ENCODE peak calls at places on chromosomes 7 and 10, in seven cellular contexts. R, K, T, Q, W, C and F are unnamed samples.

GRCh38 chr10:10133271-10133670 is 884.4 kb upstream of the CELF2 start:
- DNase-seq in W (no peak), R (no peak), C (no peak), T (no peak), Q (no peak), K (no peak), F (no peak)

GRCh38 chr7:101093907-101094306 is 8.6 kb downstream of the TRIM56 start:
- DNase-seq in K (no peak), R (no peak), W (peak), Q (no peak), C (no peak), T (no peak), F (no peak)

GRCh38 chr10:62738916-62739315 is 65.6 kb upstream of the ADO start:
- DNase-seq in Q (no peak), W (peak), T (no peak), K (no peak), C (no peak), R (no peak), F (no peak)

GRCh38 chr7:92588561-92588960 is 1.6 kb downstream of the FAM133B start:
- DNase-seq in Q (no peak), C (no peak), W (no peak), R (no peak), K (no peak), T (no peak), F (no peak)

GRCh38 chr10:108424656-108425055 is 1260.2 kb upstream of the SORCS1 start:
- DNase-seq in W (peak), K (no peak), C (no peak), T (no peak), Q (no peak), R (no peak), F (no peak)

GRCh38 chr7:99037327-99037940 is 106.5 kb downstream of the SMURF1 start:
- DNase-seq in K (no peak), C (no peak), W (no peak), Q (no peak), R (no peak), T (no peak), F (no peak)

GRCh38 chr10:73953665-73954064 is 42.7 kb downstream of the PLAU start:
- DNase-seq in R (no peak), T (no peak), Q (no peak), C (no peak), W (peak), K (no peak), F (no peak)

GRCh38 chr7:91327341-91327740 is 63.1 kb downstream of the FZD1 start:
- DNase-seq in C (no peak), Q (no peak), R (no peak), K (no peak), W (no peak), T (no peak), F (no peak)

GRCh38 chr7:24865994-24866615 is 108.8 kb upstream of the GSDME start:
- DNase-seq in C (no peak), K (no peak), R (no peak), W (no peak), T (no peak), Q (no peak), F (no peak)

GRCh38 chr10:99329891-99330674 is 927 bp downstream of the CNNM1 start:
- DNase-seq in Q (peak), W (peak), C (no peak), K (no peak), T (no peak), R (peak), F (no peak)

GRCh38 chr10:116718058-116718457 is 24.3 kb downstream of the HSPA12A start:
- DNase-seq in K (no peak), C (no peak), T (no peak), R (no peak), Q (no peak), W (no peak), F (no peak)

GRCh38 chr10:23439452-23439919 is 611 bp downstream of the OTUD1 start:
- DNase-seq in R (no peak), W (peak), C (peak), T (peak), Q (no peak), K (no peak), F (no peak)

GRCh38 chr7:54758702-54759665 is at the start of gene SEC61G:
- DNase-seq in R (peak), Q (peak), K (peak), W (peak), T (peak), C (peak), F (peak)

GRCh38 chr10:7301039-7301768 is 109.6 kb downstream of the SFMBT2 start:
- DNase-seq in T (peak), K (no peak), Q (no peak), R (no peak), C (no peak), W (peak), F (no peak)

GRCh38 chr7:105350906-105351305 is 37.8 kb downstream of the SRPK2 start:
- DNase-seq in Q (no peak), T (no peak), W (no peak), C (no peak), K (no peak), R (no peak), F (no peak)

GRCh38 chr10:75080554-75080953 is 30.9 kb upstream of the SAMD8 start:
- DNase-seq in W (no peak), C (no peak), K (no peak), Q (no peak), R (no peak), T (no peak), F (no peak)

GRCh38 chr10:132916421-132916841 is 25.9 kb downstream of the CFAP46 start:
- DNase-seq in Q (no peak), C (no peak), T (no peak), R (peak), W (no peak), K (no peak), F (no peak)

GRCh38 chr10:74419491-74420466 is 268.8 kb downstream of the ADK start:
- DNase-seq in W (peak), Q (no peak), C (no peak), K (no peak), R (no peak), T (peak), F (no peak)

GRCh38 chr10:110364531-110364937 is 59.8 kb upstream of the SMNDC1 start:
- DNase-seq in T (no peak), C (no peak), R (no peak), W (no peak), K (no peak), Q (no peak), F (no peak)

GRCh38 chr10:24952701-24953349 is 419 bp upstream of the PRTFDC1 start:
- DNase-seq in K (peak), Q (peak), R (peak), T (peak), W (peak), C (peak), F (peak)

GRCh38 chr7:23106801-23107713 is 1.5 kb downstream of the KLHL7 start:
- DNase-seq in R (no peak), C (no peak), T (no peak), W (peak), K (no peak), Q (no peak), F (no peak)

DNA sequence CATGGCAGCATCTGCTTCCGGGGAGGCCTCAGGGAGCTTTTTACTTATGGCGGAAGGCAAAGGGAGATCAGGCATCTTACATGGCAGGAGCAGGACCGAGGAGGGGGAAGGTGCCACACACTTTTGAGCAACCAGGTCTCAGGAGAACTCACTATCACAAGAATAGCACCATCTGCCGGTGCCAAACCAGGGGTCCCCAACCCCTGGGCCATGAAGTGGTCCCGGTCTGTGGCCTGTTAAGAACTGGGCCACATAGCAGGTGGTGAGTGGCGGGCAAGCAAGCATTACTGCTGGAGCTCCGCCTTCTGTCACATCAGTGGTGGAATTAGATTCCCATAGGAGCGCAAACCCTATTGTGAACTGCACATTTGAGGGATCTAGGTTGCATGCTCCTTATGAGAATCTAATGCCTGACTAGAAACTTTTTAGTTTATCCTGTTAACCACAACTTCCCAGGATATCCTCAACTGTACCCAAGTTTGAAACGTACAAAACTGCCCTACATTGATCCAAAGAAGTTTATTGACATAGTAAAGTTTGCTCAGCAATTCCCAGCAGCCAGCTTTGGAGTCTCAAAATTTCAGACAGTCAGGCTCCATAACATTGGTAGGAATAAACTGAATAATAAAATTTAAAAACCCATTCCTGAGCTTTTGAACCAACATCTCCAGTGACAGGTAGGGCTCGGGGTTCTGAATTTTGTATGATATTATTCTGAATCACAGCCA is 228.4 kb upstream of the TAC1 start:
- DNase-seq in Q (no peak), R (no peak), K (no peak), T (no peak), W (no peak), C (no peak), F (no peak)
- TF ChIP-seq CTCF in Q (no peak), R (no peak), K (no peak), T (no peak), W (no peak), C (no peak), F (no peak)

GRCh38 chr7:87784424-87784823 is 91.7 kb downstream of the SLC25A40 start:
- DNase-seq in W (peak), T (no peak), C (no peak), K (no peak), R (no peak), Q (no peak), F (no peak)
- TF ChIP-seq CTCF in W (peak), T (no peak), C (no peak), K (no peak), R (no peak), Q (no peak), F (no peak)

GRCh38 chr10:69703766-69704191 is 73.7 kb downstream of the FAM241B start:
- DNase-seq in R (no peak), W (peak), C (no peak), Q (no peak), K (no peak), T (no peak), F (no peak)
- TF ChIP-seq CTCF in R (no peak), W (no peak), C (no peak), Q (no peak), K (no peak), T (no peak), F (no peak)

GRCh38 chr7:28411876-28412662 is at the start of gene CREB5:
- DNase-seq in T (no peak), C (no peak), K (no peak), Q (no peak), R (no peak), W (peak), F (no peak)
- TF ChIP-seq CTCF in T (peak), C (no peak), K (no peak), Q (peak), R (no peak), W (peak), F (peak)

GRCh38 chr7:79653136-79653631 is 199.7 kb upstream of the MAGI2 start:
- DNase-seq in K (no peak), T (no peak), C (no peak), R (no peak), Q (no peak), W (no peak), F (no peak)
- TF ChIP-seq CTCF in K (no peak), T (no peak), C (no peak), R (no peak), Q (no peak), W (no peak), F (no peak)

GRCh38 chr7:12524794-12525386 is 45.6 kb upstream of the SCIN start:
- DNase-seq in C (no peak), K (no peak), T (peak), Q (no peak), W (peak), R (no peak), F (no peak)
- TF ChIP-seq CTCF in C (peak), K (peak), T (peak), Q (peak), W (peak), R (peak), F (peak)

DNA sequence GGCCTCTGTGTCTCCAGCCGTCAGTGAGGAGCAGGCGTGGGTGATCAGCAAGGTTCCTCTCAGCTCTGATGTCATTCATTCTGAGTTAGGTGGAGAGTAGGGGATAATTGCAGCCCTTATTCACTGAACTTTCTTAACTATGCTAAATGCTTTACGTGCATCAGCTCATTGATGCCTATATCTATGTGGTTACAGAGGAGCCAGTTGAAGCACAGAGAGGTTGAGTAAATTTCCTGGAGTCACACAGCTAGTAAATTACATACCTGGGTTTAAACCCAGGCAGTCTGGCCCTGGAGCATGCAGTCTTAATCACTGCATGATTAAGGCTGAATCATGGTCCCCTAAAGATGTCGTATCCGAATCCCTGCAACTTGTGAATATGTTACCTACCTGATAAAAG is 99.6 kb downstream of the GRK5 start:
- DNase-seq in W (no peak), C (no peak), R (no peak), Q (no peak), K (no peak), T (no peak), F (no peak)
- TF ChIP-seq CTCF in W (no peak), C (no peak), R (no peak), Q (no peak), K (no peak), T (no peak), F (no peak)

DNA sequence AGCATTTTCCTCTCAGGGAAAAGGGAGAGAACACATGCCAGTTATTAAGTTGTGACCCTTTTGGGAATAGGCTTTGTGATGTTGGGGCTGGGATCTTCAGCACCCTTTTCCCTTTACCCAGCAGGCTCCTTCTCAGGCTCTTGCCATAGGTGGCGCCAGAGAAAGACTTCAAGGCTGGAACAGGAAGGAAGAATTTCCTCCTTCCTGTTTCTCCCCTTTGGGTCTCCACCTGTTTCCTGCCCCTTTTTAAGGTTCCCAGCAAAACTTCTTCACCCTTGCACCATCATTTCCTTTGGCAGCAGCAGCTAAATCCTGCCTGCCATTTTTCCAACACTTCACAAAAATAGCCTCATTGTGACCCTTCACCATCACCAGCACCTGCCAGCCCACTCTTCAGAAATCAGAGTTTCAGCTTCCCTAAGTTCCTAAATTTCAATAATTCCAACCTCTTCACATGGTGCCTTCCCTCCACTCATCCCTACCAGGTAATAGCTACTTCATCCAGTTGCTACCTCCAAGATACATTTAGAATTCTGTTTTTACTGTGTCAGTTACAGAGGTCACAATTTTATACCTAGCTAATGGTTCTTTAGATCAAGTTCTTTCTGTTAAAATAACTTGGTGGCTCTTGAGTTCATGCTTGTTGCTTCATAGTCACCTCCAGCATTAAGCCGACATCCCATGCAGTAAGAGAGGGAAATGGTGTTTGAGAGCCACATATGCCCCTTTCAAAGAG is 22.4 kb upstream of the FOXK1 start:
- DNase-seq in R (no peak), Q (no peak), K (no peak), C (no peak), T (no peak), W (no peak), F (no peak)
- TF ChIP-seq CTCF in R (peak), Q (no peak), K (no peak), C (no peak), T (no peak), W (peak), F (no peak)